ENCODE peak calls at places on chromosomes 3 and 15, in seven cellular contexts. B is posterior vena cava; A is Kasumi-1; W is mesothelial cell of epicardium; D is nephron progenitor cell; J is stimulated activated CD8-positive, alpha-beta memory T cell treated with anti-CD3 and anti-CD28 coated beads, Interleukin-15, amount 100 ng/mL, for 1 hour; Z is stimulated activated CD4-positive, alpha-beta T cell treated with anti-CD3 and anti-CD28 coated beads, Interleukin-15, amount 100 ng/mL, for 24 hours. N is an unnamed sample.

GRCh38 chr15:91515188-91515754 is 338.2 kb upstream of the SLCO3A1 start:
- DNase-seq in B (peak; percentile 91), A (peak; percentile 19), W (no peak), D (no peak), J (no peak), Z (no peak), N (no peak)

GRCh38 chr3:192514081-192514753 is 213.1 kb downstream of the FGF12 start:
- DNase-seq in B (peak; percentile 79), A (no peak), W (no peak), D (peak; percentile 72), J (no peak), Z (no peak), N (no peak)

GRCh38 chr15:70762469-70763119 is 764 bp downstream of the UACA start:
- DNase-seq in B (no peak), A (no peak), W (peak; percentile 30), D (peak; percentile 44), J (no peak), Z (peak; percentile 22), N (no peak)

GRCh38 chr3:159762981-159763465 is 225.6 kb upstream of the IL12A start:
- DNase-seq in B (peak; percentile 94), A (no peak), W (peak; percentile 39), D (peak; percentile 55), J (no peak), Z (peak; percentile 47), N (peak; percentile 22)

GRCh38 chr15:99536422-99537033 is 29.3 kb upstream of the MEF2A start:
- DNase-seq in B (peak; percentile 92), A (no peak), W (no peak), D (no peak), J (no peak), Z (no peak), N (no peak)

GRCh38 chr3:177680442-177680821 is 483.1 kb upstream of the TBL1XR1 start:
- DNase-seq in B (no peak), A (no peak), W (no peak), D (no peak), J (no peak), Z (no peak), N (no peak)

GRCh38 chr3:8069471-8069870 is 432.2 kb upstream of the LMCD1 start:
- DNase-seq in B (no peak), A (no peak), W (no peak), D (no peak), J (no peak), Z (no peak), N (no peak)

GRCh38 chr15:52439470-52439869 is 89.2 kb downstream of the MYO5A start:
- DNase-seq in B (no peak), A (no peak), W (no peak), D (no peak), J (no peak), Z (no peak), N (no peak)

GRCh38 chr15:37095993-37096877 is 4.1 kb downstream of the MEIS2 start:
- DNase-seq in B (peak; percentile 74), A (no peak), W (no peak), D (peak; percentile 26), J (no peak), Z (no peak), N (no peak)

GRCh38 chr3:43211681-43212080 is 74.7 kb upstream of the SNRK start:
- DNase-seq in B (no peak), A (no peak), W (no peak), D (no peak), J (no peak), Z (no peak), N (no peak)

GRCh38 chr3:133137042-133137393 is 98.8 kb downstream of the TMEM108 start:
- DNase-seq in B (no peak), A (no peak), W (no peak), D (no peak), J (no peak), Z (no peak), N (no peak)

GRCh38 chr3:152071924-152072323 is 196.8 kb upstream of the MBNL1 start:
- DNase-seq in B (no peak), A (peak; percentile 82), W (no peak), D (no peak), J (no peak), Z (no peak), N (peak; percentile 41)

GRCh38 chr15:70159397-70160009 is 61.8 kb upstream of the TLE3 start:
- DNase-seq in B (no peak), A (no peak), W (no peak), D (no peak), J (no peak), Z (no peak), N (no peak)

GRCh38 chr3:114451051-114451451 is 157.2 kb downstream of the TIGIT start:
- DNase-seq in B (no peak), A (no peak), W (no peak), D (no peak), J (no peak), Z (no peak), N (no peak)

GRCh38 chr15:87609474-87609873 is 647.1 kb downstream of the NTRK3 start:
- DNase-seq in B (no peak), A (no peak), W (no peak), D (no peak), J (no peak), Z (no peak), N (no peak)

GRCh38 chr3:127588675-127589577 is 1.6 kb downstream of the TPRA1 start:
- DNase-seq in B (no peak), A (peak; percentile 36), W (no peak), D (peak; percentile 29), J (no peak), Z (peak; percentile 57), N (no peak)

GRCh38 chr3:94081880-94082279 is 19.0 kb downstream of the NSUN3 start:
- DNase-seq in B (no peak), A (no peak), W (no peak), D (no peak), J (no peak), Z (no peak), N (no peak)

GRCh38 chr3:136332776-136333175 is 82.6 kb downstream of the PCCB start:
- DNase-seq in B (no peak), A (no peak), W (no peak), D (no peak), J (no peak), Z (no peak), N (no peak)

GRCh38 chr15:31327674-31328424 is 1.2 kb downstream of the KLF13 start:
- DNase-seq in B (peak; percentile 91), A (peak; percentile 5), W (no peak), D (peak; percentile 64), J (peak; percentile 49), Z (peak; percentile 72), N (peak; percentile 33)

GRCh38 chr3:170359178-170359704 is 1.7 kb downstream of the SKIL start:
- DNase-seq in B (no peak), A (no peak), W (no peak), D (peak; percentile 7), J (no peak), Z (no peak), N (no peak)

GRCh38 chr3:188239035-188239434 is 85.1 kb downstream of the LPP start:
- DNase-seq in B (no peak), A (no peak), W (no peak), D (no peak), J (no peak), Z (no peak), N (no peak)

GRCh38 chr3:128432301-128432897 is 34.3 kb downstream of the DNAJB8 start:
- DNase-seq in B (peak; percentile 80), A (no peak), W (no peak), D (peak; percentile 39), J (no peak), Z (no peak), N (no peak)

GRCh38 chr3:56494679-56495322 is 26.5 kb upstream of the ERC2 start:
- DNase-seq in B (peak; percentile 87), A (peak; percentile 93), W (peak; percentile 74), D (peak; percentile 85), J (peak; percentile 38), Z (peak; percentile 73), N (peak; percentile 43)

GRCh38 chr3:114231616-114232015 is 5.8 kb downstream of the ZNF80 start:
- DNase-seq in B (no peak), A (no peak), W (no peak), D (no peak), J (peak; percentile 11), Z (peak; percentile 29), N (no peak)

GRCh38 chr3:124281453-124282316 is 289.8 kb upstream of the ROPN1 start:
- DNase-seq in B (no peak), A (peak; percentile 73), W (no peak), D (no peak), J (no peak), Z (no peak), N (no peak)

GRCh38 chr3:10600159-10601125 is 95.1 kb upstream of the ATP2B2 start:
- DNase-seq in B (peak; percentile 28), A (no peak), W (no peak), D (no peak), J (no peak), Z (no peak), N (no peak)

GRCh38 chr3:162141232-162141631 is 644.6 kb downstream of the OTOL1 start:
- DNase-seq in B (no peak), A (no peak), W (no peak), D (no peak), J (no peak), Z (no peak), N (no peak)

N was measured in KG1.